ENCODE peak calls at places on chromosome 3, in five cellular contexts. O is choroid plexus epithelial cell, Z is epithelial cell of esophagus, X is LNCaP clone FGC, M is ovary. G is an unnamed sample.

GRCh38 chr3:156527060-156527459 is 27.9 kb downstream of the SSR3 start:
- DNase-seq in O (no peak), M (no peak), X (no peak), Z (no peak), G (no peak)

GRCh38 chr3:180354214-180354613 is 247.7 kb upstream of the TTC14 start:
- DNase-seq in X (no peak), M (no peak), Z (no peak), O (no peak), G (no peak)

GRCh38 chr3:65857327-65857726 is 181.4 kb downstream of the MAGI1 start:
- DNase-seq in X (no peak), Z (no peak), M (no peak), O (no peak), G (no peak)

GRCh38 chr3:67647390-67647878 is 7.0 kb downstream of the SUCLG2 start:
- DNase-seq in O (peak), X (peak), M (no peak), Z (peak), G (peak)

GRCh38 chr3:189787191-189787590 is 156.0 kb downstream of the TP63 start:
- DNase-seq in X (no peak), O (no peak), M (no peak), Z (peak), G (no peak)

GRCh38 chr3:107416138-107416537 is 38.9 kb downstream of the CCDC54 start:
- DNase-seq in X (no peak), O (peak), M (no peak), Z (peak), G (peak)

GRCh38 chr3:23751485-23751811 is 54.3 kb upstream of the UBE2E1 start:
- DNase-seq in Z (no peak), X (no peak), O (peak), M (no peak), G (peak)

GRCh38 chr3:13853978-13854296 is 25.9 kb downstream of the WNT7A start:
- DNase-seq in X (no peak), O (no peak), Z (peak), M (no peak), G (no peak)

GRCh38 chr3:111210003-111210699 is 138.5 kb downstream of the NECTIN3 start:
- DNase-seq in X (no peak), O (peak), M (no peak), Z (peak), G (no peak)

GRCh38 chr3:189099031-189099471 is 72.7 kb upstream of the TPRG1 start:
- DNase-seq in M (peak), X (no peak), Z (no peak), O (no peak), G (no peak)

GRCh38 chr3:81352867-81353266 is 408.6 kb downstream of the GBE1 start:
- DNase-seq in O (peak), X (peak), Z (peak), M (no peak), G (peak)

GRCh38 chr3:71018794-71019193 is 564.7 kb downstream of the FOXP1 start:
- DNase-seq in O (no peak), X (no peak), M (no peak), Z (no peak), G (no peak)

GRCh38 chr3:30347679-30348216 is 258.7 kb upstream of the TGFBR2 start:
- DNase-seq in M (no peak), O (peak), X (no peak), Z (peak), G (peak)

GRCh38 chr3:45453083-45453482 is 64.7 kb downstream of the LARS2 start:
- DNase-seq in X (no peak), Z (no peak), M (no peak), O (no peak), G (no peak)

GRCh38 chr3:78754066-78754743 is 1013.6 kb downstream of the ROBO1 start:
- DNase-seq in O (peak), Z (peak), X (no peak), M (no peak), G (peak)

GRCh38 chr3:121443456-121443855 is 102.3 kb downstream of the POLQ start:
- DNase-seq in X (no peak), Z (no peak), O (peak), M (no peak), G (no peak)

GRCh38 chr3:160129459-160130061 is 95.7 kb upstream of the C3orf80 start:
- DNase-seq in O (peak), X (no peak), M (no peak), Z (peak), G (peak)

GRCh38 chr3:45654344-45654934 is 34.8 kb upstream of the SACM1L start:
- DNase-seq in X (no peak), M (no peak), O (no peak), Z (no peak), G (no peak)

GRCh38 chr3:104907507-104907906 is 459.2 kb upstream of the ALCAM start:
- DNase-seq in Z (peak), X (no peak), O (peak), M (no peak), G (peak)

GRCh38 chr3:132342183-132342582 is 25.0 kb downstream of the ACP3 start:
- DNase-seq in Z (no peak), O (peak), M (no peak), X (peak), G (no peak)

GRCh38 chr3:124793054-124793740 is 62.9 kb downstream of the UMPS start:
- DNase-seq in X (no peak), O (no peak), Z (peak), M (no peak), G (no peak)

GRCh38 chr3:149174901-149175300 is 45.5 kb downstream of the HPS3 start:
- DNase-seq in X (no peak), O (no peak), Z (no peak), M (no peak), G (peak)

GRCh38 chr3:162492446-162493081 is 996.0 kb downstream of the OTOL1 start:
- DNase-seq in M (no peak), X (no peak), O (peak), Z (peak), G (peak)

GRCh38 chr3:12869025-12869695 is 27.8 kb upstream of the RPL32 start:
- DNase-seq in O (peak), M (peak), Z (peak), X (no peak), G (no peak)

GRCh38 chr3:25884981-25885380 is 95.1 kb downstream of the OXSM start:
- DNase-seq in X (no peak), Z (no peak), O (no peak), M (no peak), G (no peak)

GRCh38 chr3:71511037-71511436 is 72.5 kb downstream of the FOXP1 start:
- DNase-seq in O (peak), X (no peak), M (no peak), Z (peak), G (peak)

GRCh38 chr3:20574746-20575145 is 388.7 kb upstream of the SGO1 start:
- DNase-seq in M (no peak), X (no peak), O (peak), Z (peak), G (peak)

GRCh38 chr3:131729561-131729960 is 226.8 kb upstream of the MRPL3 start:
- DNase-seq in O (no peak), M (no peak), X (no peak), Z (peak), G (no peak)

GRCh38 chr3:136187868-136188267 is 8.3 kb downstream of the MSL2 start:
- DNase-seq in X (no peak), Z (no peak), O (no peak), M (no peak), G (no peak)

GRCh38 chr3:141237701-141238521 is 6.3 kb downstream of the PXYLP1 start:
- DNase-seq in Z (no peak), X (peak), O (no peak), M (no peak), G (peak)
- H3K4me3 ChIP-seq in Z (no peak), X (no peak), O (no peak), M (no peak), G (no peak)

GRCh38 chr3:18752273-18752934 is 327.3 kb upstream of the SATB1 start:
- DNase-seq in Z (no peak), M (no peak), O (no peak), X (no peak), G (no peak)

GRCh38 chr3:18761530-18761929 is 336.4 kb upstream of the SATB1 start:
- DNase-seq in X (no peak), M (no peak), Z (no peak), O (no peak), G (no peak)

GRCh38 chr3:18757476-18757875 is 332.3 kb upstream of the SATB1 start:
- DNase-seq in Z (no peak), M (no peak), O (no peak), X (no peak), G (no peak)

DNA sequence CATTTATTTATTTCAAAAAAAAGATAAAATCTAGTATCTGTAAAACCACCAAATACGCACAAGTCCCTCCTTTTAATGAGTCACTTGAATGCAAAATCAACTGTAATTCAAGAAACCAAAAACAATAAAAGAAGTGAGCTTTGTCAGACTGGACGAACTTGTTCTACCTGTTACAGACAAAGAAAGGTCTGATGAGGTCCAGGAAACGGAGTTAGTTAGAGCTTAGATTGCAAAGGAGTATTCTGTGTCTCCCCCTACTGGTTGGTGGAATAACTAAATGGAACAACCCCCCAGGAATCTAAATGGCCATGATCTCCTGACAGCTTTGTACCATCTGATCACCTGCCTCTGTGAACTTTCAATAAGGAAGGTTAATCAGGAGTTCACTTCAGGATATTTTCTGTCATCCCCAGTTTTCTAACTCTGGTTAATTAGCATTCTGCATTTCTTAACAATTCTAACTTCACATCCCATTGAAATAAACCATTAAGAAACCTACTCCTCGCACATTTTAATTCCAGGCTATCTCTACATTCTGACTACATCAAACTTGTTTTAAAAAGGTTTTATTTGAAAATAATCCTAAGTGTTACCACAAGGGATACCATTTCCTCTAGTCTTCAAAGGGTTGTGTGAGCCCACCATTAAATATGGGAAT is 333.0 kb upstream of the SATB1 start:
- DNase-seq in X (peak), Z (peak), M (no peak), O (peak), G (peak)
- TF ChIP-seq CTCF in X (peak), Z (peak), M (no peak), O (no peak), G (peak)

GRCh38 chr3:100992086-100993033 is 861 bp downstream of the ABI3BP start:
- DNase-seq in Z (peak), M (no peak), O (peak), X (peak), G (peak)
- H3K4me3 ChIP-seq in Z (peak), M (peak), O (peak), X (peak), G (peak)

GRCh38 chr3:115100806-115101205 is 46.3 kb downstream of the ZBTB20 start:
- DNase-seq in X (no peak), Z (no peak), O (no peak), M (no peak), G (no peak)
- TF ChIP-seq CTCF in X (no peak), Z (no peak), O (no peak), M (no peak), G (no peak)

GRCh38 chr3:128609294-128609693 is 41.3 kb downstream of the RPN1 start:
- DNase-seq in M (no peak), X (no peak), O (no peak), Z (no peak), G (no peak)

GRCh38 chr3:128610671-128611070 is 39.9 kb downstream of the RPN1 start:
- DNase-seq in O (no peak), X (no peak), Z (no peak), M (no peak), G (no peak)

GRCh38 chr3:128605091-128606046 is 45.2 kb downstream of the RPN1 start:
- DNase-seq in M (no peak), X (no peak), Z (no peak), O (no peak), G (no peak)

GRCh38 chr3:128603811-128604447 is 46.7 kb downstream of the RPN1 start:
- DNase-seq in Z (no peak), O (peak), X (no peak), M (no peak), G (no peak)

DNA sequence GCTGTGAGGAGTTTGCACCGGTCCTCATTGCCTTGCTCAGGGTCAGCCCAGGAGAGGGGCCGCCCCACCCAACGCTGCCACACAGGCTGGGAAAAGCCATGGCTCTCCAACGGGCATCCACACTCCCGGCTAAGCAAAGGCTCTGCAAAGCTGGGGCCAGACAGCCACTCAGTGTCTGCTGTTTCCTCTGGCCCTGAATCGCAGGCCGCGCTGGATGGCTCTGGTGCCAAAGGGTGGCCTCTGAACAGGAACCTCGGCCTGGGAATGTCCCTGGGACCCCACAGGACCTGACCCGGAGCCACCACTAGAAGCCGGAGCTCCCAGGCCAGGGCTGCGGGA is 42.9 kb downstream of the RPN1 start:
- DNase-seq in M (no peak), O (no peak), X (no peak), Z (no peak), G (no peak)
- H3K4me3 ChIP-seq in M (peak), O (peak), X (no peak), Z (peak), G (peak)

GRCh38 chr3:181454451-181455027 is 257.2 kb upstream of the SOX2 start:
- DNase-seq in M (no peak), O (no peak), Z (no peak), X (no peak), G (no peak)
- TF ChIP-seq CTCF in M (no peak), O (no peak), Z (no peak), X (no peak), G (no peak)